ENCODE peak calls at places on chromosomes 16 and 17, in four cellular contexts. One of them, this sample, is unnamed.

GRCh38 chr16:4500283-4500682 is 24.1 kb downstream of the HMOX2 start:
- DNase-seq in K562: no peak
- DNase-seq in uterus: no peak
- DNase-seq in stimulated activated CD4-positive, alpha-beta T cell treated with anti-CD3 and anti-CD28 coated beads, TNF-alpha, amount 100 ng/mL, for 24 hours: no peak
- DNase-seq in this sample: no peak

GRCh38 chr17:76079577-76080206 is 710 bp downstream of the ZACN start:
- DNase-seq in K562: peak; percentile 39
- DNase-seq in uterus: no peak
- DNase-seq in stimulated activated CD4-positive, alpha-beta T cell treated with anti-CD3 and anti-CD28 coated beads, TNF-alpha, amount 100 ng/mL, for 24 hours: no peak
- DNase-seq in this sample: no peak

GRCh38 chr16:29700253-29700987 is 21.4 kb downstream of the QPRT start:
- DNase-seq in K562: peak; percentile 84
- DNase-seq in uterus: peak; percentile 73
- DNase-seq in stimulated activated CD4-positive, alpha-beta T cell treated with anti-CD3 and anti-CD28 coated beads, TNF-alpha, amount 100 ng/mL, for 24 hours: peak; percentile 55
- DNase-seq in this sample: peak; percentile 78

GRCh38 chr16:57533618-57534336 is 2.6 kb downstream of the CCDC102A start:
- DNase-seq in K562: no peak
- DNase-seq in uterus: peak; percentile 56
- DNase-seq in stimulated activated CD4-positive, alpha-beta T cell treated with anti-CD3 and anti-CD28 coated beads, TNF-alpha, amount 100 ng/mL, for 24 hours: no peak
- DNase-seq in this sample: no peak

GRCh38 chr16:85908444-85908843 is 9.5 kb downstream of the IRF8 start:
- DNase-seq in K562: no peak
- DNase-seq in uterus: no peak
- DNase-seq in stimulated activated CD4-positive, alpha-beta T cell treated with anti-CD3 and anti-CD28 coated beads, TNF-alpha, amount 100 ng/mL, for 24 hours: no peak
- DNase-seq in this sample: no peak

GRCh38 chr17:17039911-17040310 is 2.3 kb upstream of the MPRIP start:
- DNase-seq in K562: no peak
- DNase-seq in uterus: no peak
- DNase-seq in stimulated activated CD4-positive, alpha-beta T cell treated with anti-CD3 and anti-CD28 coated beads, TNF-alpha, amount 100 ng/mL, for 24 hours: no peak
- DNase-seq in this sample: no peak

GRCh38 chr17:35981908-35982330 is 622 bp upstream of the CCL16 start:
- DNase-seq in K562: no peak
- DNase-seq in uterus: no peak
- DNase-seq in stimulated activated CD4-positive, alpha-beta T cell treated with anti-CD3 and anti-CD28 coated beads, TNF-alpha, amount 100 ng/mL, for 24 hours: no peak
- DNase-seq in this sample: peak; percentile 5

GRCh38 chr17:142102-142661 is 4.8 kb downstream of the SCGB1C2 start:
- DNase-seq in K562: no peak
- DNase-seq in uterus: peak; percentile 23
- DNase-seq in stimulated activated CD4-positive, alpha-beta T cell treated with anti-CD3 and anti-CD28 coated beads, TNF-alpha, amount 100 ng/mL, for 24 hours: no peak
- DNase-seq in this sample: peak; percentile 21

GRCh38 chr17:61361084-61361483 is 38.6 kb upstream of the TBX2 start:
- DNase-seq in K562: no peak
- DNase-seq in uterus: no peak
- DNase-seq in stimulated activated CD4-positive, alpha-beta T cell treated with anti-CD3 and anti-CD28 coated beads, TNF-alpha, amount 100 ng/mL, for 24 hours: no peak
- DNase-seq in this sample: no peak

GRCh38 chr17:42287305-42288077 is 807 bp upstream of the STAT5A start:
- DNase-seq in K562: peak; percentile 33
- DNase-seq in uterus: peak; percentile 53
- DNase-seq in stimulated activated CD4-positive, alpha-beta T cell treated with anti-CD3 and anti-CD28 coated beads, TNF-alpha, amount 100 ng/mL, for 24 hours: no peak
- DNase-seq in this sample: peak; percentile 60

GRCh38 chr17:78793968-78794367 is 11.9 kb upstream of the CYTH1 start:
- DNase-seq in K562: peak; percentile 5
- DNase-seq in uterus: no peak
- DNase-seq in stimulated activated CD4-positive, alpha-beta T cell treated with anti-CD3 and anti-CD28 coated beads, TNF-alpha, amount 100 ng/mL, for 24 hours: no peak
- DNase-seq in this sample: no peak

GRCh38 chr16:15509593-15510520 is 75.5 kb downstream of the BMERB1 start:
- DNase-seq in K562: no peak
- DNase-seq in uterus: no peak
- DNase-seq in stimulated activated CD4-positive, alpha-beta T cell treated with anti-CD3 and anti-CD28 coated beads, TNF-alpha, amount 100 ng/mL, for 24 hours: no peak
- DNase-seq in this sample: peak; percentile 29

GRCh38 chr17:81909231-81909630 is 2.0 kb downstream of the PCYT2 start:
- DNase-seq in K562: no peak
- DNase-seq in uterus: no peak
- DNase-seq in stimulated activated CD4-positive, alpha-beta T cell treated with anti-CD3 and anti-CD28 coated beads, TNF-alpha, amount 100 ng/mL, for 24 hours: no peak
- DNase-seq in this sample: no peak

GRCh38 chr17:73657473-73658116 is 13.3 kb upstream of the SDK2 start:
- DNase-seq in K562: peak; percentile 29
- DNase-seq in uterus: no peak
- DNase-seq in stimulated activated CD4-positive, alpha-beta T cell treated with anti-CD3 and anti-CD28 coated beads, TNF-alpha, amount 100 ng/mL, for 24 hours: no peak
- DNase-seq in this sample: peak; percentile 18

GRCh38 chr17:44115585-44116415 is 7.6 kb downstream of the HDAC5 start:
- DNase-seq in K562: peak; percentile 71
- DNase-seq in uterus: no peak
- DNase-seq in stimulated activated CD4-positive, alpha-beta T cell treated with anti-CD3 and anti-CD28 coated beads, TNF-alpha, amount 100 ng/mL, for 24 hours: no peak
- DNase-seq in this sample: peak; percentile 63

GRCh38 chr16:50244504-50245416 is 21.6 kb upstream of the ADCY7 start:
- DNase-seq in K562: peak; percentile 41
- DNase-seq in uterus: no peak
- DNase-seq in stimulated activated CD4-positive, alpha-beta T cell treated with anti-CD3 and anti-CD28 coated beads, TNF-alpha, amount 100 ng/mL, for 24 hours: no peak
- DNase-seq in this sample: no peak

GRCh38 chr16:89897204-89897603 is 21.5 kb upstream of the MC1R start:
- DNase-seq in K562: no peak
- DNase-seq in uterus: no peak
- DNase-seq in stimulated activated CD4-positive, alpha-beta T cell treated with anti-CD3 and anti-CD28 coated beads, TNF-alpha, amount 100 ng/mL, for 24 hours: no peak
- DNase-seq in this sample: no peak

GRCh38 chr16:53121666-53122065 is 66.9 kb downstream of the CHD9 start:
- DNase-seq in K562: no peak
- DNase-seq in uterus: no peak
- DNase-seq in stimulated activated CD4-positive, alpha-beta T cell treated with anti-CD3 and anti-CD28 coated beads, TNF-alpha, amount 100 ng/mL, for 24 hours: no peak
- DNase-seq in this sample: no peak

GRCh38 chr17:74431568-74432483 is at the start of gene GPRC5C:
- DNase-seq in K562: peak; percentile 56
- DNase-seq in uterus: peak; percentile 81
- DNase-seq in stimulated activated CD4-positive, alpha-beta T cell treated with anti-CD3 and anti-CD28 coated beads, TNF-alpha, amount 100 ng/mL, for 24 hours: no peak
- DNase-seq in this sample: peak; percentile 10

GRCh38 chr16:85401370-85401916 is 211.7 kb upstream of the GSE1 start:
- DNase-seq in K562: no peak
- DNase-seq in uterus: no peak
- DNase-seq in stimulated activated CD4-positive, alpha-beta T cell treated with anti-CD3 and anti-CD28 coated beads, TNF-alpha, amount 100 ng/mL, for 24 hours: no peak
- DNase-seq in this sample: no peak

GRCh38 chr16:12158428-12158827 is 181.9 kb downstream of the SNX29 start:
- DNase-seq in K562: no peak
- DNase-seq in uterus: no peak
- DNase-seq in stimulated activated CD4-positive, alpha-beta T cell treated with anti-CD3 and anti-CD28 coated beads, TNF-alpha, amount 100 ng/mL, for 24 hours: no peak
- DNase-seq in this sample: no peak

GRCh38 chr17:13362341-13363122 is 239.2 kb downstream of the HS3ST3A1 start:
- DNase-seq in K562: no peak
- DNase-seq in uterus: no peak
- DNase-seq in stimulated activated CD4-positive, alpha-beta T cell treated with anti-CD3 and anti-CD28 coated beads, TNF-alpha, amount 100 ng/mL, for 24 hours: no peak
- DNase-seq in this sample: no peak

GRCh38 chr17:1109606-1110523 is 69.9 kb downstream of the ABR start:
- DNase-seq in K562: no peak
- DNase-seq in uterus: no peak
- DNase-seq in stimulated activated CD4-positive, alpha-beta T cell treated with anti-CD3 and anti-CD28 coated beads, TNF-alpha, amount 100 ng/mL, for 24 hours: no peak
- DNase-seq in this sample: no peak

GRCh38 chr17:29763273-29763672 is 140.6 kb upstream of the CORO6 start:
- DNase-seq in K562: no peak
- DNase-seq in uterus: no peak
- DNase-seq in stimulated activated CD4-positive, alpha-beta T cell treated with anti-CD3 and anti-CD28 coated beads, TNF-alpha, amount 100 ng/mL, for 24 hours: no peak
- DNase-seq in this sample: no peak

GRCh38 chr16:25699069-25699468 is 7.3 kb downstream of the HS3ST4 start:
- DNase-seq in K562: no peak
- DNase-seq in uterus: no peak
- DNase-seq in stimulated activated CD4-positive, alpha-beta T cell treated with anti-CD3 and anti-CD28 coated beads, TNF-alpha, amount 100 ng/mL, for 24 hours: no peak
- DNase-seq in this sample: no peak

GRCh38 chr17:56822725-56823124 is 11.0 kb downstream of the C17orf67 start:
- DNase-seq in K562: no peak
- DNase-seq in uterus: peak; percentile 29
- DNase-seq in stimulated activated CD4-positive, alpha-beta T cell treated with anti-CD3 and anti-CD28 coated beads, TNF-alpha, amount 100 ng/mL, for 24 hours: no peak
- DNase-seq in this sample: no peak

GRCh38 chr17:10463402-10463801 is 6.0 kb downstream of the MYH4 start:
- DNase-seq in K562: no peak
- DNase-seq in uterus: no peak
- DNase-seq in stimulated activated CD4-positive, alpha-beta T cell treated with anti-CD3 and anti-CD28 coated beads, TNF-alpha, amount 100 ng/mL, for 24 hours: no peak
- DNase-seq in this sample: no peak

GRCh38 chr16:77273815-77274214 is 74.6 kb downstream of the SYCE1L start:
- DNase-seq in K562: no peak
- DNase-seq in uterus: no peak
- DNase-seq in stimulated activated CD4-positive, alpha-beta T cell treated with anti-CD3 and anti-CD28 coated beads, TNF-alpha, amount 100 ng/mL, for 24 hours: no peak
- DNase-seq in this sample: no peak

GRCh38 chr16:66895697-66895995 is 15.3 kb downstream of the PDP2 start:
- DNase-seq in K562: no peak
- DNase-seq in uterus: no peak
- DNase-seq in stimulated activated CD4-positive, alpha-beta T cell treated with anti-CD3 and anti-CD28 coated beads, TNF-alpha, amount 100 ng/mL, for 24 hours: no peak
- DNase-seq in this sample: no peak

GRCh38 chr17:74212262-74212912 is 984 bp upstream of the TTYH2 start:
- DNase-seq in K562: peak; percentile 43
- DNase-seq in uterus: no peak
- DNase-seq in stimulated activated CD4-positive, alpha-beta T cell treated with anti-CD3 and anti-CD28 coated beads, TNF-alpha, amount 100 ng/mL, for 24 hours: no peak
- DNase-seq in this sample: peak; percentile 72

GRCh38 chr17:49379926-49380325 is 17.9 kb upstream of the ZNF652 start:
- DNase-seq in K562: no peak
- DNase-seq in uterus: no peak
- DNase-seq in stimulated activated CD4-positive, alpha-beta T cell treated with anti-CD3 and anti-CD28 coated beads, TNF-alpha, amount 100 ng/mL, for 24 hours: no peak
- DNase-seq in this sample: no peak

GRCh38 chr17:19753661-19754463 is 5.8 kb upstream of the ALDH3A1 start:
- DNase-seq in K562: no peak
- DNase-seq in uterus: no peak
- DNase-seq in stimulated activated CD4-positive, alpha-beta T cell treated with anti-CD3 and anti-CD28 coated beads, TNF-alpha, amount 100 ng/mL, for 24 hours: no peak
- DNase-seq in this sample: no peak

GRCh38 chr16:53090591-53091507 is 36.1 kb downstream of the CHD9 start:
- DNase-seq in K562: no peak
- DNase-seq in uterus: peak; percentile 98
- DNase-seq in stimulated activated CD4-positive, alpha-beta T cell treated with anti-CD3 and anti-CD28 coated beads, TNF-alpha, amount 100 ng/mL, for 24 hours: no peak
- DNase-seq in this sample: no peak